ENCODE peak calls at places on chromosomes 16 and 17, in seven cellular contexts. Z, E, N, O, S, J and D are unnamed samples.
A peak's percentile ranks its signal among the peaks of the same experiment; 100 is the strongest.

GRCh38 chr16:1393613-1394176 is 20.8 kb downstream of the UNKL start:
- DNase-seq in Z (no peak), E (no peak), N (no peak), O (no peak), S (no peak), J (no peak), D (no peak)

GRCh38 chr17:2213291-2213960 is 90.2 kb downstream of the SMG6 start:
- DNase-seq in Z (no peak), E (no peak), N (no peak), O (no peak), S (no peak), J (no peak), D (no peak)

GRCh38 chr17:80252871-80253270 is 7.8 kb upstream of the RNF213 start:
- DNase-seq in Z (peak; percentile 41), E (peak; percentile 52), N (peak; percentile 85), O (peak; percentile 54), S (peak; percentile 93), J (no peak), D (peak; percentile 85)

GRCh38 chr17:77634710-77635109 is 323.8 kb upstream of the TNRC6C start:
- DNase-seq in Z (no peak), E (no peak), N (no peak), O (no peak), S (no peak), J (no peak), D (no peak)

GRCh38 chr16:89289428-89290395 is 72.2 kb downstream of the ZNF778 start:
- DNase-seq in Z (peak; percentile 82), E (peak; percentile 81), N (peak; percentile 92), O (peak; percentile 75), S (peak; percentile 99), J (peak; percentile 81), D (peak; percentile 87)

GRCh38 chr17:2215616-2216364 is 87.8 kb downstream of the SMG6 start:
- DNase-seq in Z (peak; percentile 59), E (peak; percentile 82), N (peak; percentile 78), O (peak; percentile 67), S (no peak), J (peak; percentile 74), D (peak; percentile 21)

GRCh38 chr17:66373944-66374817 is 71.8 kb downstream of the PRKCA start:
- DNase-seq in Z (peak; percentile 69), E (no peak), N (peak; percentile 21), O (peak; percentile 19), S (no peak), J (peak; percentile 25), D (peak; percentile 62)

GRCh38 chr17:17898673-17899072 is 61.9 kb upstream of the SREBF1 start:
- DNase-seq in Z (no peak), E (no peak), N (no peak), O (no peak), S (no peak), J (no peak), D (no peak)

GRCh38 chr17:42918902-42919521 is 18.4 kb downstream of the G6PC1 start:
- DNase-seq in Z (no peak), E (no peak), N (no peak), O (no peak), S (no peak), J (no peak), D (no peak)

GRCh38 chr17:76420356-76421053 is 32.4 kb downstream of the UBE2O start:
- DNase-seq in Z (no peak), E (no peak), N (no peak), O (no peak), S (no peak), J (no peak), D (no peak)

GRCh38 chr17:76419576-76420245 is 33.2 kb downstream of the UBE2O start:
- DNase-seq in Z (no peak), E (no peak), N (no peak), O (no peak), S (no peak), J (no peak), D (no peak)

GRCh38 chr17:76421054-76421427 is 31.9 kb downstream of the UBE2O start:
- DNase-seq in Z (peak; percentile 79), E (no peak), N (peak; percentile 48), O (no peak), S (no peak), J (no peak), D (no peak)

GRCh38 chr17:76422406-76422805 is 30.5 kb downstream of the UBE2O start:
- DNase-seq in Z (no peak), E (no peak), N (no peak), O (no peak), S (no peak), J (no peak), D (no peak)

DNA sequence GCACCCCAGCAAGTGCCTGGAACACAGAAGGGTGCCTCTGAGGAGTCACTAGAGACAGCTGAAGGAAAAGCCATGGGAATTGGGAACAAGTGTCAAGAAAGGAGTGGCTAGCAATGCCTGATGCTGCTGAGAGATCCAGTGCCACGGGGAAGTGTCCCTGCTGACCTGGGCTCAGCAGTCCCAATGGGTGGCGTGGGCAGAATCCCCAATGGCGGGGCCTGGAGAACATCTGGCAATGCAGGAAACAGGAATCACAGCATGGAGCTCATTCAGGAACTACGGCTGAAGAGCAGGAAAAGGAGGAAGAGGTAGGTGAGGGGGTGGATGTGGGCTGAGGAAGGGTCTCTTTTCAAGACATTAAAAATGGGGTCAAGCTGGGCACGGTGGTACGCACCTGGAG is 30.1 kb downstream of the UBE2O start:
- DNase-seq in Z (no peak), E (no peak), N (no peak), O (no peak), S (no peak), J (no peak), D (no peak)
- H3K4me1 ChIP-seq in Z (peaks cover 31% of the 10 kb centered on the region), E (peaks cover 18% of the 10 kb centered on the region), N (peaks cover 37% of the 10 kb centered on the region), O (peaks cover 28% of the 10 kb centered on the region), S (peaks cover 7% of the 10 kb centered on the region), J (no peaks in the 10 kb centered on the region), D (peaks cover 3% of the 10 kb centered on the region)

GRCh38 chr17:78820841-78821240 is 19.8 kb downstream of the USP36 start:
- DNase-seq in Z (no peak), E (no peak), N (no peak), O (no peak), S (no peak), J (no peak), D (no peak)

GRCh38 chr17:78821961-78822360 is 18.7 kb downstream of the USP36 start:
- DNase-seq in Z (no peak), E (no peak), N (no peak), O (no peak), S (no peak), J (no peak), D (no peak)

GRCh38 chr17:78824240-78824639 is 16.4 kb downstream of the USP36 start:
- DNase-seq in Z (no peak), E (peak; percentile 8), N (no peak), O (no peak), S (no peak), J (no peak), D (no peak)

GRCh38 chr17:78823282-78824046 is 17.1 kb downstream of the USP36 start:
- DNase-seq in Z (no peak), E (peak; percentile 13), N (no peak), O (no peak), S (no peak), J (no peak), D (no peak)

GRCh38 chr17:78822552-78822951 is 18.1 kb downstream of the USP36 start:
- DNase-seq in Z (no peak), E (no peak), N (no peak), O (no peak), S (no peak), J (peak; percentile 28), D (peak; percentile 88)
- H3K4me1 ChIP-seq in Z (no peaks in the 10 kb centered on the region), E (no peaks in the 10 kb centered on the region), N (no peaks in the 10 kb centered on the region), O (no peaks in the 10 kb centered on the region), S (no peaks in the 10 kb centered on the region), J (no peaks in the 10 kb centered on the region), D (peaks cover 13% of the 10 kb centered on the region)

GRCh38 chr16:53082509-53082908 is 27.7 kb downstream of the CHD9 start:
- DNase-seq in Z (no peak), E (no peak), N (no peak), O (no peak), S (no peak), J (no peak), D (no peak)
- H3K4me1 ChIP-seq in Z (peaks cover 4% of the 10 kb centered on the region), E (peaks cover 22% of the 10 kb centered on the region), N (peaks cover 62% of the 10 kb centered on the region), O (peaks cover 55% of the 10 kb centered on the region), S (peaks cover 79% of the 10 kb centered on the region), J (peaks cover 61% of the 10 kb centered on the region), D (peaks cover 73% of the 10 kb centered on the region)

GRCh38 chr16:14105976-14106375 is 34.9 kb downstream of the MRTFB start:
- DNase-seq in Z (no peak), E (no peak), N (no peak), O (no peak), S (no peak), J (no peak), D (no peak)

GRCh38 chr16:14109077-14109775 is 38.1 kb downstream of the MRTFB start:
- DNase-seq in Z (no peak), E (no peak), N (no peak), O (no peak), S (no peak), J (no peak), D (no peak)

GRCh38 chr16:14106961-14107360 is 35.8 kb downstream of the MRTFB start:
- DNase-seq in Z (no peak), E (no peak), N (no peak), O (no peak), S (no peak), J (no peak), D (no peak)

GRCh38 chr16:14104066-14104465 is 32.9 kb downstream of the MRTFB start:
- DNase-seq in Z (no peak), E (no peak), N (no peak), O (no peak), S (no peak), J (no peak), D (no peak)

GRCh38 chr16:14106457-14106856 is 35.3 kb downstream of the MRTFB start:
- DNase-seq in Z (no peak), E (no peak), N (no peak), O (no peak), S (no peak), J (no peak), D (no peak)
- H3K4me1 ChIP-seq in Z (peaks cover 55% of the 10 kb centered on the region), E (peaks cover 15% of the 10 kb centered on the region), N (peaks cover 21% of the 10 kb centered on the region), O (peaks cover 90% of the 10 kb centered on the region), S (peaks cover 59% of the 10 kb centered on the region), J (peaks cover 33% of the 10 kb centered on the region), D (no peaks in the 10 kb centered on the region)

GRCh38 chr17:82863941-82864720 is 24.3 kb upstream of the ZNF750 start:
- DNase-seq in Z (no peak), E (no peak), N (no peak), O (no peak), S (no peak), J (peak; percentile 54), D (peak; percentile 67)
- H3K4me1 ChIP-seq in Z (peaks cover 60% of the 10 kb centered on the region), E (peaks cover 4% of the 10 kb centered on the region), N (no peaks in the 10 kb centered on the region), O (peaks cover 37% of the 10 kb centered on the region), S (peaks cover 16% of the 10 kb centered on the region), J (peaks cover 49% of the 10 kb centered on the region), D (peaks cover 46% of the 10 kb centered on the region)

GRCh38 chr17:74750039-74750326 is 1.6 kb downstream of the NHERF1 start:
- DNase-seq in Z (no peak), E (no peak), N (no peak), O (no peak), S (no peak), J (no peak), D (no peak)

GRCh38 chr17:74752415-74752814 is 4.0 kb downstream of the NHERF1 start:
- DNase-seq in Z (no peak), E (no peak), N (no peak), O (no peak), S (no peak), J (no peak), D (no peak)

GRCh38 chr17:74750327-74751069 is 2.1 kb downstream of the NHERF1 start:
- DNase-seq in Z (no peak), E (no peak), N (no peak), O (no peak), S (no peak), J (peak; percentile 65), D (no peak)

GRCh38 chr17:74749262-74750038 is 1.0 kb downstream of the NHERF1 start:
- DNase-seq in Z (peak; percentile 41), E (no peak), N (peak; percentile 52), O (peak; percentile 39), S (no peak), J (peak; percentile 78), D (no peak)

GRCh38 chr17:74751210-74751529 is 2.7 kb downstream of the NHERF1 start:
- DNase-seq in Z (no peak), E (no peak), N (no peak), O (no peak), S (no peak), J (no peak), D (no peak)
- H3K4me1 ChIP-seq in Z (peaks cover 24% of the 10 kb centered on the region), E (peaks cover 10% of the 10 kb centered on the region), N (peaks cover 40% of the 10 kb centered on the region), O (peaks cover 11% of the 10 kb centered on the region), S (peaks cover 30% of the 10 kb centered on the region), J (peaks cover 48% of the 10 kb centered on the region), D (no peaks in the 10 kb centered on the region)